ENCODE peak calls at places on chromosomes 13 and 19, in ten cellular contexts. K is neural crest cell, J is lower leg skin, F is progenitor cell of endocrine pancreas, Q is AG09319, M is breast epithelium, Y is cardiac muscle cell, P is IMR-90, V is tibial nerve, E is esophagus squamous epithelium. X is an unnamed sample.

GRCh38 chr13:100403675-100404074 is 184.9 kb downstream of the GGACT start:
- DNase-seq in M (no peak), Q (no peak), J (no peak), E (no peak), K (no peak), Y (no peak), P (no peak), F (no peak), V (no peak), X (no peak)

GRCh38 chr19:5136060-5136855 is 167.3 kb downstream of the KDM4B start:
- DNase-seq in J (no peak), E (no peak), Y (no peak), F (no peak), V (no peak), K (no peak), P (no peak), Q (no peak), M (no peak), X (no peak)

GRCh38 chr19:32909257-32909656 is 39.7 kb upstream of the SLC7A9 start:
- DNase-seq in P (no peak), E (no peak), J (no peak), F (no peak), Y (peak; percentile 10), K (no peak), V (no peak), M (no peak), Q (no peak), X (no peak)

GRCh38 chr13:107111248-107111647 is 543.3 kb upstream of the ARGLU1 start:
- DNase-seq in K (no peak), Q (no peak), J (no peak), V (no peak), M (no peak), P (no peak), E (no peak), F (no peak), Y (no peak), X (no peak)

GRCh38 chr13:99617474-99618255 is 116.4 kb downstream of the TM9SF2 start:
- DNase-seq in E (no peak), V (peak; percentile 41), Y (peak; percentile 70), Q (peak; percentile 35), J (no peak), P (peak; percentile 38), M (no peak), F (peak; percentile 14), K (peak; percentile 65), X (no peak)

GRCh38 chr19:35345671-35346111 is 2.0 kb upstream of the FFAR1 start:
- DNase-seq in V (no peak), Y (no peak), E (no peak), M (no peak), Q (no peak), J (no peak), F (no peak), K (no peak), P (no peak), X (no peak)

GRCh38 chr19:28305513-28305912 is 907.4 kb downstream of the UQCRFS1 start:
- DNase-seq in E (no peak), Q (no peak), M (no peak), K (no peak), J (no peak), F (no peak), Y (no peak), V (no peak), P (no peak), X (no peak)

GRCh38 chr13:98919566-98919965 is 58.3 kb downstream of the DOCK9 start:
- DNase-seq in K (no peak), E (no peak), F (no peak), Q (no peak), P (no peak), V (no peak), Y (no peak), M (no peak), J (no peak), X (no peak)

GRCh38 chr19:17441241-17442135 is 7.0 kb downstream of the TMEM221 start:
- DNase-seq in Q (no peak), F (no peak), E (no peak), M (no peak), J (no peak), Y (peak; percentile 41), P (no peak), V (no peak), K (peak; percentile 31), X (no peak)

GRCh38 chr13:44170731-44171130 is 202.9 kb upstream of the SERP2 start:
- DNase-seq in Y (no peak), P (no peak), M (no peak), E (no peak), F (no peak), J (no peak), Q (no peak), V (no peak), K (no peak), X (no peak)

GRCh38 chr13:113796948-113797676 is 38.1 kb downstream of the TMEM255B start:
- DNase-seq in K (no peak), Q (no peak), E (no peak), V (no peak), J (no peak), M (no peak), F (no peak), Y (no peak), P (no peak), X (no peak)

GRCh38 chr19:8487137-8487851 is 15.1 kb downstream of the PRAM1 start:
- DNase-seq in Q (no peak), Y (no peak), V (peak; percentile 32), F (no peak), K (no peak), M (no peak), P (no peak), E (no peak), J (no peak), X (no peak)

GRCh38 chr13:70732611-70733010 is 624.4 kb upstream of the KLHL1 start:
- DNase-seq in Q (no peak), P (no peak), F (no peak), J (no peak), M (no peak), E (no peak), K (no peak), Y (no peak), V (no peak), X (no peak)

GRCh38 chr13:108212901-108213300 is 2.4 kb downstream of the LIG4 start:
- DNase-seq in Q (no peak), Y (no peak), M (no peak), E (no peak), K (no peak), V (no peak), P (no peak), J (no peak), F (no peak), X (no peak)

GRCh38 chr19:49451430-49452181 is at the start of gene PIH1D1:
- DNase-seq in J (peak; percentile 99), Y (peak; percentile 99), Q (peak; percentile 97), P (peak; percentile 99), M (peak; percentile 99), K (peak; percentile 90), V (peak; percentile 99), F (peak; percentile 85), E (peak; percentile 82), X (peak; percentile 97)
- TF ChIP-seq CTCF in J (no peak), Y (peak; percentile 24), Q (peak; percentile 18), P (no peak), M (no peak), K (peak; percentile 42), V (no peak), F (peak; percentile 31), E (peak; percentile 30), X (peak; percentile 22)

GRCh38 chr13:110028838-110029621 is 242.6 kb upstream of the IRS2 start:
- DNase-seq in E (no peak), F (no peak), V (no peak), Q (no peak), K (no peak), P (no peak), M (no peak), J (no peak), Y (no peak), X (no peak)
- TF ChIP-seq CTCF in E (no peak), F (no peak), V (no peak), Q (no peak), K (no peak), P (no peak), M (no peak), J (no peak), Y (no peak), X (no peak)

GRCh38 chr19:29785955-29786589 is 25.7 kb upstream of the CCNE1 start:
- DNase-seq in Y (no peak), V (no peak), Q (no peak), J (no peak), M (no peak), K (no peak), P (no peak), F (no peak), E (no peak), X (no peak)
- TF ChIP-seq CTCF in Y (no peak), V (no peak), Q (no peak), J (no peak), M (no peak), K (peak; percentile 27), P (peak; percentile 11), F (no peak), E (peak; percentile 27), X (peak; percentile 43)

GRCh38 chr19:13282486-13283065 is 132.4 kb downstream of the IER2 start:
- DNase-seq in M (no peak), E (no peak), K (no peak), Y (no peak), F (no peak), P (no peak), Q (no peak), V (no peak), J (no peak), X (no peak)

GRCh38 chr19:13284929-13285928 is 135.0 kb downstream of the IER2 start:
- DNase-seq in E (no peak), P (no peak), F (no peak), Q (no peak), Y (no peak), J (no peak), V (no peak), M (no peak), K (no peak), X (no peak)

GRCh38 chr19:13289295-13289694 is 139.1 kb downstream of the IER2 start:
- DNase-seq in V (no peak), P (no peak), Q (no peak), Y (no peak), J (no peak), E (no peak), M (no peak), F (no peak), K (no peak), X (no peak)

GRCh38 chr19:13283871-13284270 is 133.7 kb downstream of the IER2 start:
- DNase-seq in M (no peak), E (no peak), Q (no peak), K (no peak), Y (no peak), P (no peak), J (no peak), F (no peak), V (no peak), X (no peak)

DNA sequence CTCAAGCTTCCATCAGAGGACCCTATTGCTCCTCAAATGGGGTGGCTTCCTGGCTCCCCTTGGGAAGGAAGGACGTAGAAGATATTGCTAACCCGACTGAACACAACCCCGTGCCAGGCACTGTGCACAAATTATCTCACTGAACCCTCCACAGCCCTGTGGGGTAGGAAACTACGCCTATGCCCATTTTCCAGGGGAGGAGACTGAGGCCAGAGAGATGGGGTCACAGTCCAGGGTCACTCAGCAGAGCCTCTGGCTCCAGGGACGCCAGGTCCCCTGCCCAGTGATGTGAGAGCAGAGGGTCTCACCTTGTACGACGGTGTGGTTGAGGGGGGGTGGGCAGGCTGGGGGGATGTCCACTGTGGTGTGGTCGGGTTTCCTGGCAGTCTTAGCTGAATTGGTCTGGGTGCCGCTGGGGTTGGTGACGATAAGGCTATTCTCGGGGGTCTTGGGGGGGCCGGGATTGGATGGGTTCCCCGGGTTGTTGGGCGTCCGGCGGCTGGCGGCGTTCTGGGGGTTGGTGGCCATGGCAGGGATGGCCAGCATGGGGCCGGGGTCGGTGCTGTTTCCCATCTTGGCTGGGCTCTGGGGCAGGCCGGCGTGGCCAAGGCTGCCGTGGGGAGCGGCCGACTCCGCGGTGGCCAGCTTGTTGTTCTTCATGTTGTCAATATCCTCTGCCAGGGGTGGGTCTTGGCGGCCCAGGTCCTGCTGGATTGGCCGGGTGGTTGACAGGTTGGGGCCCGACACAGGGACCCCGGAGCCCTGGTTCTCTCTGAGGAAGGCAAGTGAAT is 136.2 kb downstream of the IER2 start:
- DNase-seq in K (no peak), Q (no peak), P (no peak), Y (no peak), F (no peak), E (no peak), J (no peak), M (no peak), V (no peak), X (no peak)
- TF ChIP-seq CTCF in K (no peak), Q (no peak), P (no peak), Y (no peak), F (no peak), E (no peak), J (no peak), M (no peak), V (no peak), X (no peak)

X was measured in epithelial cell of proximal tubule.